ENCODE peak calls at places on chromosomes 2 and 18, in five cellular contexts. W is hepatocyte, R is heart left ventricle, G is endothelial cell of umbilical vein, E is endodermal cell. Y is an unnamed sample. For H3K4me1, the result is how much of the 10 kb centered on the place peaks cover.

GRCh38 chr2:180980943-180981898 is 816 bp downstream of the UBE2E3 start:
- DNase-seq in W (peak), R (peak), G (peak), E (peak), Y (no peak)

GRCh38 chr18:32287249-32287648 is 97.4 kb downstream of the MEP1B start:
- DNase-seq in R (no peak), W (no peak), E (no peak), G (no peak), Y (no peak)

GRCh38 chr18:55524353-55525123 is 63.5 kb downstream of the TCF4 start:
- DNase-seq in G (no peak), E (no peak), W (no peak), R (no peak), Y (no peak)

GRCh38 chr18:48553236-48553635 is 14.4 kb downstream of the CTIF start:
- DNase-seq in E (no peak), W (no peak), R (no peak), G (no peak), Y (no peak)

GRCh38 chr2:10985260-10985659 is 73.5 kb downstream of the KCNF1 start:
- DNase-seq in R (no peak), E (no peak), G (no peak), W (no peak), Y (no peak)

GRCh38 chr18:7174359-7175107 is 56.4 kb upstream of the LRRC30 start:
- DNase-seq in E (peak), R (no peak), W (peak), G (no peak), Y (no peak)

GRCh38 chr2:165837122-165837521 is 43.1 kb upstream of the GALNT3 start:
- DNase-seq in R (no peak), E (peak), W (peak), G (no peak), Y (no peak)

GRCh38 chr18:74116628-74117554 is 30.7 kb downstream of the FBXO15 start:
- DNase-seq in R (no peak), G (peak), E (peak), W (peak), Y (no peak)

GRCh38 chr2:36461039-36461681 is 105.6 kb downstream of the CRIM1 start:
- DNase-seq in G (peak), W (peak), R (no peak), E (no peak), Y (no peak)

GRCh38 chr2:42906557-42907380 is 114.4 kb upstream of the HAAO start:
- DNase-seq in W (peak), R (peak), G (peak), E (peak), Y (no peak)

GRCh38 chr2:210541280-210541902 is 15.0 kb upstream of the CPS1 start:
- DNase-seq in G (no peak), E (no peak), W (peak), R (no peak), Y (no peak)

GRCh38 chr2:241217320-241218031 is 29.0 kb downstream of the ANO7 start:
- DNase-seq in E (peak), G (peak), W (peak), R (peak), Y (no peak)

GRCh38 chr2:186457908-186458307 is 28.2 kb upstream of the ZC3H15 start:
- DNase-seq in W (no peak), G (peak), E (no peak), R (no peak), Y (no peak)

GRCh38 chr2:72562451-72563153 is 263.2 kb downstream of the EXOC6B start:
- DNase-seq in W (no peak), E (no peak), R (no peak), G (peak), Y (no peak)

GRCh38 chr2:95344656-95345055 is 47.5 kb downstream of the KCNIP3 start:
- DNase-seq in W (no peak), R (peak), E (peak), G (no peak), Y (peak)

GRCh38 chr2:122136071-122136470 is 380.6 kb downstream of the TSN start:
- DNase-seq in W (no peak), R (no peak), E (peak), G (no peak), Y (no peak)

GRCh38 chr18:53796042-53796729 is 428.3 kb downstream of the MBD2 start:
- DNase-seq in R (no peak), E (no peak), G (no peak), W (peak), Y (no peak)

GRCh38 chr2:189770590-189771322 is 8.2 kb upstream of the OSGEPL1 start:
- DNase-seq in R (no peak), W (no peak), E (no peak), G (no peak), Y (no peak)

GRCh38 chr2:122203523-122203922 is 448.1 kb downstream of the TSN start:
- DNase-seq in G (peak), W (peak), R (no peak), E (no peak), Y (no peak)

GRCh38 chr2:23595601-23596251 is 210.7 kb downstream of the KLHL29 start:
- DNase-seq in W (no peak), R (no peak), E (no peak), G (no peak), Y (peak)

GRCh38 chr2:211205358-211205757 is 649.0 kb downstream of the CPS1 start:
- DNase-seq in W (no peak), E (no peak), R (no peak), G (no peak), Y (no peak)

GRCh38 chr2:168216351-168217005 is 30.9 kb downstream of the STK39 start:
- DNase-seq in G (peak), E (no peak), W (no peak), R (no peak), Y (no peak)

GRCh38 chr2:62724106-62724505 is 18.6 kb downstream of the EHBP1 start:
- DNase-seq in E (no peak), G (no peak), W (no peak), R (no peak), Y (no peak)

GRCh38 chr18:35389095-35389618 is 12.0 kb upstream of the ZNF396 start:
- DNase-seq in E (no peak), R (no peak), W (no peak), G (peak), Y (no peak)

GRCh38 chr2:20917724-20918572 is 95.0 kb upstream of the LDAH start:
- DNase-seq in G (peak), R (no peak), W (no peak), E (no peak), Y (no peak)

GRCh38 chr18:22678486-22678885 is 254.6 kb upstream of the RBBP8 start:
- DNase-seq in W (no peak), E (no peak), G (no peak), R (no peak), Y (no peak)

GRCh38 chr18:48621240-48621639 is 82.4 kb downstream of the CTIF start:
- DNase-seq in E (no peak), G (no peak), R (no peak), W (peak), Y (no peak)

GRCh38 chr2:221458588-221458987 is 113.5 kb downstream of the EPHA4 start:
- DNase-seq in R (no peak), E (peak), G (no peak), W (no peak), Y (no peak)

GRCh38 chr2:105746177-105747080 is 1.7 kb downstream of the NCK2 start:
- DNase-seq in E (peak), G (no peak), W (peak), R (peak), Y (peak)

GRCh38 chr2:113854208-113854607 is 35.7 kb upstream of the ACTR3 start:
- DNase-seq in W (no peak), R (no peak), G (no peak), E (no peak), Y (no peak)

GRCh38 chr2:225895126-225895525 is 495.6 kb downstream of the NYAP2 start:
- DNase-seq in W (no peak), E (no peak), R (no peak), G (no peak), Y (no peak)

GRCh38 chr2:238009563-238009962 is 42.7 kb downstream of the UBE2F start:
- DNase-seq in R (no peak), E (no peak), W (no peak), G (no peak), Y (no peak)

GRCh38 chr2:21059885-21060610 is 16.2 kb upstream of the APOB start:
- DNase-seq in E (no peak), G (no peak), W (no peak), R (no peak), Y (no peak)

GRCh38 chr2:72146357-72147302 is 1.0 kb downstream of the CYP26B1 start:
- DNase-seq in W (peak), R (peak), G (peak), E (peak), Y (peak)

GRCh38 chr2:161979490-161979889 is 94.5 kb downstream of the DPP4 start:
- DNase-seq in E (no peak), W (no peak), R (no peak), G (no peak), Y (no peak)

GRCh38 chr2:46267616-46268015 is 29.6 kb upstream of the EPAS1 start:
- DNase-seq in W (no peak), G (peak), R (no peak), E (no peak), Y (no peak)

GRCh38 chr2:85886585-85886984 is 2.2 kb downstream of the ST3GAL5 start:
- DNase-seq in R (no peak), G (peak), W (peak), E (no peak), Y (no peak)

GRCh38 chr2:203225423-203226039 is 13.3 kb upstream of the CYP20A1 start:
- DNase-seq in W (peak), G (peak), E (peak), R (no peak), Y (no peak)

GRCh38 chr2:82875891-82876290 is 1583.2 kb downstream of the SUCLG1 start:
- DNase-seq in R (no peak), G (no peak), E (peak), W (no peak), Y (no peak)

DNA sequence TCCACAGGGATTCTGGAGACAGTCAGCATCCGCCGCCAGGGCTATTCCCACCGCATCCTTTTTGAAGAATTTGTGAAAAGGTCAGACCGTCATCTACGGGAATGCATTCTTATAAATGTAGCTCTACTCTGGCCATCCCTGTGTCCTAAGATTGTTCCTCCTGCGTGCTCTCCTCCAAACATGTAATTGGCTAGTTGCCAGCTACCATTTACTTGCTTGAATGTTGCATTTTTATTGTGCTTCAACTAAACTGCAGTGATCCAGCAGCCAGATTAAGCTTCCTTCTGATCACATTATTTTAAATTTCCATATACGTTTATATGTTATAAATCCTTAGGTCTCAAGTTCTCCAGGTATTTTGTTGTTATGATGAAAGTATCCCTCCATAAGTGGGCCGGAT is 248.5 kb upstream of the SP5 start:
- DNase-seq in G (no peak), E (no peak), R (no peak), W (no peak), Y (no peak)
- TF ChIP-seq CTCF in G (no peak), E (no peak), R (no peak), W (no peak), Y (no peak)

GRCh38 chr2:231037731-231038482 is 584 bp downstream of the C2orf72 start:
- DNase-seq in G (no peak), R (no peak), E (peak), W (peak), Y (no peak)
- H3K4me3 ChIP-seq in G (no peak), R (peak), E (peak), W (peak), Y (peak)

GRCh38 chr2:144520718-144521487 is 984 bp upstream of the ZEB2 start:
- DNase-seq in G (peak), W (no peak), E (no peak), R (no peak), Y (no peak)
- H3K4me1 ChIP-seq in G (under half), W (under half), E (under half), R (under half), Y (under half)

GRCh38 chr2:127154985-127155650 is 48.2 kb upstream of the BIN1 start:
- DNase-seq in G (no peak), W (no peak), R (no peak), E (no peak), Y (no peak)
- TF ChIP-seq CTCF in G (no peak), W (no peak), R (no peak), E (no peak), Y (no peak)

DNA sequence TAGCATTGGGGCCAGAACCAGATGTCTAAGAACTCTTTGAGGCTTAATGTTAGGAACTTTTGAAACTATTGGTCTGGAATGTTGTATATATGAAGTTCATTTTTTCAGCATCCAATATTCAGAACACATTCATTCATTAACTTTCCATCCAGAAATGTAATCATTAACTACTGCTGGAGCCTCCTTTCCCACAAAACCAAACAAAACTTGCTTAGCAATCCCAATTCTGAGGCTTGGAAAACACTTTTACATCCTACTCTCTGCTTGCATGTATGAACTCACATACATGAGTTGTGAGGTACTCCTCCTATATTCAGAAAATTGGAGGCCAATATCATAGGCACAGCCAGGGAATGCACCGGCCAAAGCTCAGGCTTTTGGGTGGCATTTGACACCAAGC is 841 bp upstream of the LRATD1 start:
- DNase-seq in E (no peak), W (no peak), R (no peak), G (no peak), Y (no peak)
- H3K4me3 ChIP-seq in E (peak), W (peak), R (peak), G (no peak), Y (no peak)

Y was measured in RWPE2.